ENCODE peak calls at places on chromosomes 4 and X, in seven cellular contexts. H is fibroblast of pulmonary artery, G is Peyer's patch, A is foreskin fibroblast, N is fibroblast of the aortic adventitia, X is AG04449, W is AG09309. V is an unnamed sample.

GRCh38 chrX:46354481-46354880 is 190.7 kb downstream of the ZNF674 start:
- DNase-seq in H (no peak), G (no peak), A (no peak), N (no peak), X (no peak), W (no peak), V (peak; percentile 15)

GRCh38 chrX:69128573-69128972 is 36.7 kb downstream of the PJA1 start:
- DNase-seq in H (peak; percentile 24), G (no peak), A (no peak), N (peak; percentile 11), X (no peak), W (no peak), V (no peak)

GRCh38 chrX:120790118-120790517 is 85.5 kb downstream of the CT47B1 start:
- DNase-seq in H (peak; percentile 86), G (peak; percentile 49), A (peak; percentile 58), N (peak; percentile 91), X (no peak), W (peak; percentile 55), V (no peak)

GRCh38 chr4:176413171-176413570 is 93.4 kb downstream of the SPCS3 start:
- DNase-seq in H (no peak), G (no peak), A (no peak), N (no peak), X (no peak), W (no peak), V (no peak)

GRCh38 chrX:108736509-108737479 is at the start of gene IRS4:
- DNase-seq in H (peak; percentile 11), G (no peak), A (no peak), N (no peak), X (no peak), W (no peak), V (no peak)

GRCh38 chrX:19514791-19515614 is at the start of gene MAP3K15:
- DNase-seq in H (no peak), G (no peak), A (no peak), N (no peak), X (no peak), W (no peak), V (no peak)

GRCh38 chr4:174324725-174325124 is 41.0 kb downstream of the CEP44 start:
- DNase-seq in H (peak; percentile 56), G (no peak), A (peak; percentile 55), N (peak; percentile 46), X (no peak), W (no peak), V (peak; percentile 84)

GRCh38 chrX:15790766-15791380 is 589 bp downstream of the ZRSR2 start:
- DNase-seq in H (peak; percentile 5), G (no peak), A (no peak), N (peak; percentile 25), X (no peak), W (no peak), V (no peak)

GRCh38 chrX:39518451-39519212 is 579.1 kb downstream of the BCOR start:
- DNase-seq in H (peak; percentile 0), G (no peak), A (no peak), N (peak; percentile 4), X (no peak), W (no peak), V (no peak)

GRCh38 chrX:23789386-23790146 is 6.6 kb downstream of the SAT1 start:
- DNase-seq in H (no peak), G (no peak), A (no peak), N (no peak), X (no peak), W (no peak), V (no peak)

GRCh38 chr4:103018391-103019318 is 850 bp downstream of the SLC9B1 start:
- DNase-seq in H (no peak), G (no peak), A (no peak), N (no peak), X (no peak), W (no peak), V (no peak)

GRCh38 chr4:181870326-181870725 is 372.9 kb upstream of the TENM3 start:
- DNase-seq in H (peak; percentile 1), G (no peak), A (no peak), N (peak; percentile 7), X (peak; percentile 44), W (no peak), V (no peak)

GRCh38 chr4:101114936-101115372 is 232.4 kb downstream of the PPP3CA start:
- DNase-seq in H (peak; percentile 73), G (no peak), A (peak; percentile 27), N (peak; percentile 65), X (no peak), W (no peak), V (peak; percentile 40)

GRCh38 chr4:88029556-88029955 is 22.1 kb downstream of the PKD2 start:
- DNase-seq in H (no peak), G (no peak), A (peak; percentile 61), N (no peak), X (no peak), W (no peak), V (no peak)

GRCh38 chrX:73401591-73402266 is 45.1 kb upstream of the CDX4 start:
- DNase-seq in H (no peak), G (no peak), A (no peak), N (no peak), X (no peak), W (no peak), V (no peak)

GRCh38 chr4:9765091-9765490 is 16.3 kb upstream of the DRD5 start:
- DNase-seq in H (peak; percentile 42), G (no peak), A (no peak), N (peak; percentile 2), X (no peak), W (no peak), V (no peak)

GRCh38 chr4:61173799-61174198 is 26.3 kb upstream of the ADGRL3 start:
- DNase-seq in H (no peak), G (no peak), A (no peak), N (no peak), X (no peak), W (no peak), V (no peak)

GRCh38 chr4:84496356-84497219 is 2.5 kb downstream of the NKX6-1 start:
- DNase-seq in H (peak; percentile 23), G (no peak), A (no peak), N (no peak), X (no peak), W (no peak), V (no peak)

GRCh38 chr4:84497835-84498202 is 1.3 kb downstream of the NKX6-1 start:
- DNase-seq in H (no peak), G (no peak), A (no peak), N (no peak), X (no peak), W (no peak), V (no peak)

GRCh38 chr4:84499065-84499982 is at the start of gene NKX6-1:
- DNase-seq in H (peak; percentile 29), G (peak; percentile 56), A (peak; percentile 81), N (peak; percentile 40), X (no peak), W (peak; percentile 41), V (peak; percentile 31)

GRCh38 chr4:84497220-84497834 is 1.8 kb downstream of the NKX6-1 start:
- DNase-seq in H (no peak), G (no peak), A (no peak), N (no peak), X (no peak), W (no peak), V (no peak)

DNA sequence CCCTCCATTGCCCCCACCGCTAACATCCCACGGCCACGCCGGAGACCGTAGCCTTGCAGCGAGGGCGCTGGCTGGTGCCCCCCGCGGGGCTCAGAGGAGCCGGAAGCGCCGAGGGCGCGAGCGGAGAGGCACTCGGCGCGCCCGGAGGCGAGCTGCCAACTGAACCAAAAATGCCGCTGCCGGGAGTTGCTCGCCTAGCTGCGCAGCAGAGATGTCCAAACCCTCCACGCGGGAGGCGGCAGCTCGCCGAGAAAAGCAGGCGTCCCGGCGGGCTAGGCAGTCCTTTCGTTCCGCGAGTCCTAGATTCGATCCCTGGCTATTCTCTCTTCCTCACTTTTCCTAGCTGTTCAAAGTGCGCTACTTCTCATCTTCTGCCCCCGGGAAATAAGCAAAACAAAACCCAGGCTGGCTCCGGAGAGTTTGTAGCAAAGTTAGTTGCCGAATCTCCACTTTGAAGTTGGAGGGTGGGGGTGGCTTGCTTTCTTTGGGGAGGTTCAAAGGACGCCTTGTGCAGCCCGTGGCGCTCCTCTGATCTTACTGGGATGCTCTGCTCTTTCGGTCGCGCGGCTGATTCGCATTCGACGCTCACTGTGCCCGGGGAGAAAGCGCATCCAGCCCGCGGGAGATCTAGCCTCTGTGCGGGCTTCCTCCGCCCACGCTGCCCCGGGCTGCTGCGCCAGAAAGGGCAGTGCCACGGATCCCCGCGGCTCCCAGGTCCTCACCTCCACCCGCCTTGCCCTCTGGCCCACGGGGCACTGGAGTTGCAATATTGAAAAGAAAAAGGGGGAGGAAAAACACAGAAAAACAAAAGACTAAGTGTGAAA is 677 bp downstream of the NKX6-1 start:
- DNase-seq in H (peak; percentile 26), G (no peak), A (peak; percentile 40), N (peak; percentile 37), X (no peak), W (no peak), V (no peak)
- H3K4me3 ChIP-seq in H (peak overlapping the region; percentile 43), G (peak overlapping the region; percentile 42), A (peak overlapping the region; percentile 39), N (peak overlapping the region; percentile 59), X (peak overlapping the region; percentile 55), W (peak overlapping the region; percentile 71), V (peak overlapping the region; percentile 47)

GRCh38 chr4:148376151-148376550 is 66.1 kb downstream of the NR3C2 start:
- DNase-seq in H (peak; percentile 64), G (peak; percentile 77), A (no peak), N (peak; percentile 36), X (no peak), W (no peak), V (peak; percentile 18)
- H3K4me3 ChIP-seq in H (no peak overlapping the region), G (peak overlapping the region; percentile 23), A (no peak overlapping the region), N (no peak overlapping the region), X (no peak overlapping the region), W (no peak overlapping the region), V (no peak overlapping the region)

DNA sequence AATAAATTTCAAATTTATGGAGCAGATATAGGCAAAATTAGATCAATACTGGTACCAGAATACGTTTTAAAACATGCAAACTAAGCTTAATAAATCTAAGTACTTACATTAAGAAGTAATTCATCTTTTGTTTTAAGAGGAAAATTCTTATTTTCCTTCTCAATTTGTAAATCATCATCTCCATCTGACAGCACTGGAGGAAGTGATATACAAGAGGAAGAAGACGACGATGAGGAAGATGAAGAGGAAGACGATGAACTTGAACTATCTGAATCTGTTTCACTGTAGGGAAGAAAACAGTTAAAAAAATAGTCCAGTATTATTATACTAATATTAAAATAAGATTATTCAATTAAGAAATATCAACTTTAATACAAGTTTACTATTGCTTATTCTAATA is 2.6 kb downstream of the NAF1 start:
- DNase-seq in H (no peak), G (no peak), A (no peak), N (no peak), X (no peak), W (no peak), V (no peak)
- H3K4me3 ChIP-seq in H (no peak overlapping the region), G (no peak overlapping the region), A (no peak overlapping the region), N (no peak overlapping the region), X (no peak overlapping the region), W (no peak overlapping the region), V (no peak overlapping the region)

DNA sequence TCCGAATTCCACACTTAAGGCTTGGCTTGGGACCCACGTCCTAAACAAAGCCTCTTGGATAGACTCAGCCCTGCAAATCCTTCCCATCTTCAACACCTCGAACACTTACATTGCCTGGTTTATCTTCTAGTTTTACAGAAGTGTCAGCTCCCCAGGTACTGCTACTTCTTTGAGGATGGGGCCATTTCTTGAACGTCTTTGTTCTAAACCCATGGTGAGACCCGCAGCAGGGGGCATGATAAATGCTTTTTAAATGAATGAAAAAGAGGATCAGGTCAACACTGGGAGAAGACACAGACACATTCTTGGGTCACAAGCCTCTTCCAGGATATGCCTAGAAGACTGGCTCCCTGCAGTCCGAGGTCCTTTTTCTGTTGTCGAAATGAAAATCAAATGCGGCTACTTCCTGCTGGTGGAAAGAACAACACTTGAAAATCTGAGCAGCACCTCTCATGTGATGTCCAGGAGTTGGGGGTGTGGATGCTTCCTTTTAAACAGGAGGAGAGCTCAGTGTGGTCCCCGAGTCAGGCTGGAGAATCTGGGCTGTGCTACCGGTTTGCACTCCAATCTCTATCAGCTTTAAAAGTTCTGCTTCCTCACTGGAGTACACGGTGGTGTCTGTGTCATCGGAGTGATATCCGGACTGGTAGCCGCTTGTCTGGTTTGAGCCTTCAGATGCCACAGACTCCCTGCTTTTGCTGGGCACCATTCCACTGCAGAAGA is 45.8 kb downstream of the KDR start:
- DNase-seq in H (no peak), G (no peak), A (peak; percentile 16), N (peak; percentile 20), X (no peak), W (no peak), V (no peak)
- H3K4me3 ChIP-seq in H (no peak overlapping the region), G (no peak overlapping the region), A (peak overlapping the region; percentile 8), N (no peak overlapping the region), X (no peak overlapping the region), W (peak overlapping the region; percentile 25), V (no peak overlapping the region)